ENCODE peak calls at places on chromosomes 13 and 19, in seven cellular contexts. C is endothelial cell, N is A549, G is neural crest cell, U is sigmoid colon, Q is mucosa of descending colon, E is heart left ventricle. O is an unnamed sample.
A peak's percentile ranks its signal among the peaks of the same experiment; 100 is the strongest.

GRCh38 chr13:95256086-95256485 is 45.2 kb downstream of the ABCC4 start:
- DNase-seq in C (no peak), N (peak; percentile 39), G (no peak), U (no peak), Q (no peak), E (no peak), O (no peak)

GRCh38 chr13:110387451-110388140 is 80.5 kb downstream of the COL4A2 start:
- DNase-seq in C (no peak), N (no peak), G (no peak), U (peak; percentile 91), Q (peak; percentile 55), E (peak; percentile 84), O (no peak)

GRCh38 chr13:113802090-113802531 is 43.1 kb downstream of the TMEM255B start:
- DNase-seq in C (peak; percentile 56), N (peak; percentile 15), G (peak; percentile 46), U (peak; percentile 68), Q (peak; percentile 60), E (peak; percentile 52), O (no peak)

GRCh38 chr13:102045713-102046112 is 356.1 kb downstream of the FGF14 start:
- DNase-seq in C (no peak), N (no peak), G (no peak), U (no peak), Q (no peak), E (no peak), O (no peak)

GRCh38 chr19:1411255-1412191 is 4.1 kb downstream of the DAZAP1 start:
- DNase-seq in C (no peak), N (no peak), G (no peak), U (no peak), Q (peak; percentile 66), E (peak; percentile 84), O (no peak)

GRCh38 chr13:46389985-46390384 is 2.9 kb upstream of the RUBCNL start:
- DNase-seq in C (no peak), N (no peak), G (peak; percentile 49), U (peak; percentile 70), Q (peak; percentile 63), E (peak; percentile 16), O (no peak)

GRCh38 chr19:1618157-1619093 is 13.2 kb upstream of the UQCR11 start:
- DNase-seq in C (peak; percentile 29), N (peak; percentile 72), G (no peak), U (no peak), Q (no peak), E (no peak), O (no peak)

GRCh38 chr13:27300941-27301586 is 30.4 kb downstream of the RASL11A start:
- DNase-seq in C (no peak), N (no peak), G (no peak), U (no peak), Q (no peak), E (no peak), O (no peak)

GRCh38 chr13:79995334-79995733 is 345.6 kb downstream of the SPRY2 start:
- DNase-seq in C (no peak), N (no peak), G (no peak), U (no peak), Q (no peak), E (no peak), O (no peak)

GRCh38 chr19:35107541-35107939 is 8.1 kb upstream of the FXYD3 start:
- DNase-seq in C (no peak), N (no peak), G (peak; percentile 41), U (peak; percentile 80), Q (no peak), E (no peak), O (no peak)

GRCh38 chr13:21777813-21778212 is 106.9 kb downstream of the FGF9 start:
- DNase-seq in C (no peak), N (no peak), G (no peak), U (no peak), Q (no peak), E (no peak), O (no peak)

GRCh38 chr13:92510416-92510815 is 716.2 kb upstream of the GPC6 start:
- DNase-seq in C (no peak), N (no peak), G (no peak), U (no peak), Q (no peak), E (no peak), O (no peak)

GRCh38 chr19:40705362-40705651 is 11.4 kb downstream of the COQ8B start:
- DNase-seq in C (no peak), N (no peak), G (no peak), U (no peak), Q (no peak), E (peak; percentile 71), O (no peak)

GRCh38 chr13:46490129-46490528 is 62.8 kb upstream of the LRCH1 start:
- DNase-seq in C (no peak), N (no peak), G (no peak), U (no peak), Q (no peak), E (no peak), O (no peak)

GRCh38 chr19:18086590-18087138 is at the start of gene IL12RB1:
- DNase-seq in C (no peak), N (no peak), G (no peak), U (no peak), Q (no peak), E (no peak), O (no peak)

GRCh38 chr13:28313579-28313978 is 175.2 kb downstream of the PAN3 start:
- DNase-seq in C (no peak), N (no peak), G (no peak), U (no peak), Q (no peak), E (no peak), O (no peak)

GRCh38 chr19:39415111-39416046 is 2.9 kb downstream of the PLEKHG2 start:
- DNase-seq in C (no peak), N (no peak), G (no peak), U (peak; percentile 74), Q (no peak), E (no peak), O (no peak)

GRCh38 chr19:2136796-2137195 is 14.6 kb downstream of the AP3D1 start:
- DNase-seq in C (no peak), N (no peak), G (no peak), U (no peak), Q (no peak), E (no peak), O (no peak)

GRCh38 chr13:75308222-75308621 is 173.7 kb downstream of the TBC1D4 start:
- DNase-seq in C (no peak), N (no peak), G (no peak), U (no peak), Q (no peak), E (no peak), O (no peak)

GRCh38 chr13:65638572-65639168 is 1591.5 kb downstream of the PCDH9 start:
- DNase-seq in C (peak; percentile 30), N (peak; percentile 0), G (peak; percentile 9), U (no peak), Q (no peak), E (no peak), O (no peak)

DNA sequence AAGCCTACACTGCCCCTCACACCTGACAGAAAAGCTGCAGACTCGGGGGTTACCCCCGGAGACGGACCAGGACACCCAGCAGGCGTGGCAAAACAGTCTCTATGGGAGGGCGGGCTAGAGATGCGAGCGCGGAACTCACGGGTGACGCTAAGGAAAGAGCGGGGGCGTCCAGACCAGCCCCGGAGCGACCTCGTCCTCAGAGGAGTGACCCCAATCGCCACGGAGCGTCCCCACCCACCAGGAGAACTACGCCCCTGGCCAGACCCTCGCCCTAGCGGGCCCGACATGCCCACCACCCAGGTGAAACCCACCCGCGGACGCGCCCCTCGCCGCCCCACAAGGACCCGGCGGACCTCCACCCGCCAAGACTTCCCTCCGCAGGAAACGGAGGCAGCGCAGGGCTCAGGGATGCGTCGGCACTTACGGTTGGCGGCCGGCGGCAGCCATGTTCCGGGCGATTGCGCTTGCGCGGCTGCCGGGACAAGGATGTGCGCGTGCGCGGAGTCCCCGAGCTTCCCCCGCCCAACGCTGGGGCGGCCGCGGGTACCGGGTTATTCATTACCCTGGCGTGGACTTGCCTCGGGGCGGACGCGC is at the start of gene ZNF329:
- DNase-seq in C (peak; percentile 91), N (peak; percentile 71), G (peak; percentile 88), U (peak; percentile 87), Q (peak; percentile 91), E (peak; percentile 88), O (peak; percentile 89)
- TF ChIP-seq CTCF in C (no peak), N (no peak), G (no peak), U (no peak), Q (no peak), E (no peak), O (peak; percentile 8)

GRCh38 chr19:16349551-16350171 is 25.0 kb downstream of the KLF2 start:
- DNase-seq in C (no peak), N (no peak), G (no peak), U (no peak), Q (peak; percentile 22), E (peak; percentile 50), O (no peak)

GRCh38 chr19:16347706-16348105 is 23.1 kb downstream of the KLF2 start:
- DNase-seq in C (no peak), N (no peak), G (no peak), U (no peak), Q (no peak), E (no peak), O (no peak)

GRCh38 chr19:16355293-16356043 is 30.8 kb downstream of the KLF2 start:
- DNase-seq in C (no peak), N (no peak), G (no peak), U (no peak), Q (peak; percentile 59), E (peak; percentile 52), O (no peak)

GRCh38 chr19:16345457-16345856 is 20.8 kb downstream of the KLF2 start:
- DNase-seq in C (no peak), N (no peak), G (no peak), U (no peak), Q (no peak), E (no peak), O (no peak)

GRCh38 chr19:16351133-16351809 is 26.6 kb downstream of the KLF2 start:
- DNase-seq in C (no peak), N (no peak), G (no peak), U (no peak), Q (peak; percentile 9), E (no peak), O (no peak)
- TF ChIP-seq CTCF in C (no peak), N (no peak), G (no peak), U (no peak), Q (no peak), E (no peak), O (no peak)

GRCh38 chr19:15479391-15480345 is at the start of gene PGLYRP2:
- DNase-seq in C (no peak), N (no peak), G (no peak), U (no peak), Q (no peak), E (peak; percentile 17), O (no peak)
- TF ChIP-seq CTCF in C (no peak), N (no peak), G (no peak), U (no peak), Q (no peak), E (peak; percentile 27), O (no peak)

GRCh38 chr13:44874886-44875630 is 114.2 kb downstream of the NUFIP1 start:
- DNase-seq in C (no peak), N (no peak), G (no peak), U (no peak), Q (no peak), E (no peak), O (no peak)

GRCh38 chr13:44876782-44877324 is 112.4 kb downstream of the NUFIP1 start:
- DNase-seq in C (peak; percentile 24), N (no peak), G (peak; percentile 6), U (no peak), Q (no peak), E (no peak), O (no peak)

GRCh38 chr13:44874176-44874575 is 115.1 kb downstream of the NUFIP1 start:
- DNase-seq in C (no peak), N (no peak), G (no peak), U (no peak), Q (no peak), E (no peak), O (no peak)

GRCh38 chr13:44884076-44884729 is 105.1 kb downstream of the NUFIP1 start:
- DNase-seq in C (no peak), N (no peak), G (no peak), U (no peak), Q (no peak), E (no peak), O (no peak)

GRCh38 chr13:44879452-44880058 is 109.7 kb downstream of the NUFIP1 start:
- DNase-seq in C (no peak), N (no peak), G (no peak), U (no peak), Q (no peak), E (no peak), O (no peak)
- TF ChIP-seq CTCF in C (peak; percentile 33), N (peak; percentile 50), G (peak; percentile 46), U (peak; percentile 20), Q (no peak), E (peak; percentile 46), O (peak; percentile 43)

O was measured in progenitor cell of endocrine pancreas.